ENCODE peak calls at places on chromosomes 12 and 14, in five cellular contexts. P is HT1080; J is midbrain; L is thoracic aorta; G is activated naive CD4-positive, alpha-beta T cell treated with Interleukin-2 at 50 U/mL for 16 hours. X is an unnamed sample.

GRCh38 chr14:104895786-104896642 is 28.7 kb upstream of the PLD4 start:
- DNase-seq in J (no peak), G (no peak), L (no peak), P (no peak), X (peak; percentile 10)

GRCh38 chr12:78562358-78563205 is 302.0 kb upstream of the SYT1 start:
- DNase-seq in P (peak; percentile 18), L (no peak), G (no peak), J (no peak), X (peak; percentile 52)

GRCh38 chr14:100059433-100059781 is 5.8 kb upstream of the EVL start:
- DNase-seq in J (no peak), P (no peak), L (no peak), G (no peak), X (no peak)

GRCh38 chr12:124914392-124915248 is at the start of gene UBC:
- DNase-seq in P (peak; percentile 87), L (peak; percentile 68), G (peak; percentile 89), J (no peak), X (no peak)

GRCh38 chr12:118359541-118359915 is 13.2 kb downstream of the TAOK3 start:
- DNase-seq in J (no peak), P (no peak), G (peak; percentile 13), L (no peak), X (no peak)

GRCh38 chr12:666766-667308 is 3.6 kb upstream of the NINJ2 start:
- DNase-seq in L (no peak), J (no peak), G (peak; percentile 60), P (peak; percentile 74), X (no peak)

GRCh38 chr14:94769413-94770250 is at the start of gene GSC:
- DNase-seq in G (no peak), L (no peak), J (no peak), P (no peak), X (peak; percentile 59)

GRCh38 chr14:64861916-64862315 is 17.8 kb downstream of the SPTB start:
- DNase-seq in L (no peak), G (no peak), J (no peak), P (no peak), X (no peak)

GRCh38 chr12:11827096-11827841 is 177.8 kb downstream of the ETV6 start:
- DNase-seq in P (no peak), G (no peak), L (no peak), J (peak; percentile 19), X (no peak)

GRCh38 chr12:66776974-66777373 is 98.1 kb upstream of the GRIP1 start:
- DNase-seq in L (no peak), J (no peak), G (peak; percentile 15), P (no peak), X (no peak)

GRCh38 chr12:27914956-27915355 is 57.6 kb downstream of the PTHLH start:
- DNase-seq in G (no peak), J (no peak), P (no peak), L (no peak), X (no peak)

GRCh38 chr12:12024958-12025682 is 45.6 kb upstream of the BCL2L14 start:
- DNase-seq in J (no peak), P (no peak), L (no peak), G (peak; percentile 56), X (no peak)

X was measured in NCI-H748 treated with DMSO at 0.1 percent for 48 hours.